ENCODE peak calls at places on chromosomes 16 and 17, in seven cellular contexts. D is cardiac muscle cell, G is right lobe of liver, K is hepatocyte, J is thoracic aorta, L is colonic mucosa, T is astrocyte. I is an unnamed sample. For H3K4me1, the result is how much of the 10 kb centered on the place peaks cover.

GRCh38 chr16:9047689-9048301 is 43.6 kb upstream of the HAPSTR1 start:
- DNase-seq in D (peak), G (peak), K (peak), J (peak), L (peak), T (peak), I (peak)

GRCh38 chr17:32103476-32104113 is 38.7 kb upstream of the RHOT1 start:
- DNase-seq in D (peak), G (no peak), K (no peak), J (no peak), L (no peak), T (peak), I (no peak)

GRCh38 chr17:65519471-65519870 is 42.0 kb downstream of the AXIN2 start:
- DNase-seq in D (no peak), G (no peak), K (no peak), J (no peak), L (no peak), T (peak), I (no peak)

GRCh38 chr17:35700157-35700556 is 31.3 kb upstream of the RASL10B start:
- DNase-seq in D (no peak), G (no peak), K (no peak), J (peak), L (no peak), T (no peak), I (no peak)

GRCh38 chr17:17496189-17497064 is at the start of gene RASD1:
- DNase-seq in D (peak), G (peak), K (peak), J (peak), L (peak), T (peak), I (no peak)

GRCh38 chr17:50468120-50469004 is at the start of gene CHAD:
- DNase-seq in D (peak), G (no peak), K (no peak), J (no peak), L (peak), T (no peak), I (no peak)

GRCh38 chr17:55304171-55304859 is 39.6 kb downstream of the HLF start:
- DNase-seq in D (no peak), G (no peak), K (no peak), J (no peak), L (no peak), T (no peak), I (no peak)

GRCh38 chr16:67594956-67595355 is 32.6 kb downstream of the CTCF start:
- DNase-seq in D (peak), G (no peak), K (peak), J (no peak), L (no peak), T (peak), I (no peak)

GRCh38 chr17:55641559-55642160 is 81.0 kb downstream of the TMEM100 start:
- DNase-seq in D (peak), G (peak), K (peak), J (no peak), L (peak), T (peak), I (no peak)

GRCh38 chr17:57930239-57930638 is 25.0 kb downstream of the CUEDC1 start:
- DNase-seq in D (no peak), G (no peak), K (no peak), J (no peak), L (no peak), T (no peak), I (no peak)

GRCh38 chr17:32732296-32732642 is 144.7 kb downstream of the MYO1D start:
- DNase-seq in D (no peak), G (no peak), K (no peak), J (no peak), L (no peak), T (no peak), I (no peak)

GRCh38 chr16:29649560-29650494 is 13.2 kb upstream of the SPN start:
- DNase-seq in D (no peak), G (no peak), K (no peak), J (no peak), L (no peak), T (no peak), I (no peak)

GRCh38 chr16:79110242-79110641 is 490.3 kb downstream of the MAF start:
- DNase-seq in D (no peak), G (no peak), K (no peak), J (no peak), L (no peak), T (no peak), I (no peak)

GRCh38 chr17:61581611-61582349 is 9.2 kb downstream of the NACA2 start:
- DNase-seq in D (no peak), G (no peak), K (no peak), J (no peak), L (no peak), T (no peak), I (no peak)

GRCh38 chr16:85626191-85626951 is 13.2 kb downstream of the GSE1 start:
- DNase-seq in D (no peak), G (no peak), K (no peak), J (no peak), L (no peak), T (no peak), I (no peak)

GRCh38 chr16:77297996-77298637 is 98.9 kb downstream of the SYCE1L start:
- DNase-seq in D (peak), G (no peak), K (no peak), J (no peak), L (no peak), T (peak), I (no peak)

GRCh38 chr17:58268774-58269556 is 11.8 kb downstream of the MPO start:
- DNase-seq in D (no peak), G (no peak), K (no peak), J (no peak), L (no peak), T (no peak), I (no peak)

GRCh38 chr17:76337413-76337777 is 16.3 kb downstream of the PRPSAP1 start:
- DNase-seq in D (no peak), G (no peak), K (no peak), J (no peak), L (no peak), T (peak), I (no peak)

GRCh38 chr17:48907713-48908046 is 527 bp upstream of the UBE2Z start:
- DNase-seq in D (peak), G (no peak), K (peak), J (no peak), L (no peak), T (peak), I (no peak)

GRCh38 chr17:82320956-82321927 is 3.8 kb upstream of the CD7 start:
- DNase-seq in D (peak), G (no peak), K (no peak), J (no peak), L (no peak), T (no peak), I (no peak)

GRCh38 chr16:13018026-13018425 is 116.6 kb downstream of the SHISA9 start:
- DNase-seq in D (no peak), G (no peak), K (no peak), J (no peak), L (no peak), T (no peak), I (no peak)

GRCh38 chr17:74523308-74523707 is 8.0 kb downstream of the CD300LB start:
- DNase-seq in D (no peak), G (no peak), K (no peak), J (no peak), L (peak), T (no peak), I (no peak)

GRCh38 chr17:70110443-70110880 is 35.4 kb downstream of the KCNJ16 start:
- DNase-seq in D (peak), G (peak), K (peak), J (no peak), L (no peak), T (peak), I (no peak)

DNA sequence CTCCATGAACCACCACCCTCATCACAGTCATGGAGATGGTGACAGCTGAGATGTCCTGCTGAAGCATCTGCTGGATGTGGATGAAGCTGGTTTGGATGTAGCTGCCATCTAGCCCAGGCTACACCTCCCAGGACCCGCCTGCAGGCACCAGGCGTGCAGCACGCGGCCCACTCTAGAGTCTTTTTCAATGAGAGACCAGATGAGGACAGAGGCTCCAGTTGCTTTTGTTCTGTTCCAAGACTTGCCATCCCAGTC is 102.1 kb downstream of the ZNF778 start:
- DNase-seq in D (no peak), G (no peak), K (no peak), J (no peak), L (no peak), T (no peak), I (no peak)
- H3K4me1 ChIP-seq in D (half or more), G (under half), K (under half), J (under half), L (under half), T (half or more), I (under half)

GRCh38 chr17:45233423-45233924 is 11.8 kb downstream of the FMNL1 start:
- DNase-seq in D (no peak), G (no peak), K (no peak), J (no peak), L (no peak), T (no peak), I (no peak)
- H3K4me1 ChIP-seq in D (under half), G (under half), K (under half), J (under half), L (under half), T (under half), I (under half)

GRCh38 chr16:73063854-73064226 is 15.9 kb upstream of the ZFHX3 start:
- DNase-seq in D (no peak), G (no peak), K (no peak), J (no peak), L (no peak), T (no peak), I (no peak)
- H3K4me1 ChIP-seq in D (under half), G (under half), K (half or more), J (under half), L (under half), T (half or more), I (under half)

GRCh38 chr17:16417399-16417798 is 2.0 kb downstream of the TRPV2 start:
- DNase-seq in D (no peak), G (no peak), K (no peak), J (no peak), L (no peak), T (no peak), I (no peak)

GRCh38 chr17:16419074-16419928 is 3.9 kb downstream of the TRPV2 start:
- DNase-seq in D (peak), G (no peak), K (peak), J (no peak), L (no peak), T (peak), I (no peak)

GRCh38 chr17:16418684-16419066 is 3.3 kb downstream of the TRPV2 start:
- DNase-seq in D (no peak), G (no peak), K (peak), J (no peak), L (no peak), T (no peak), I (no peak)

GRCh38 chr17:16417896-16418683 is 2.7 kb downstream of the TRPV2 start:
- DNase-seq in D (peak), G (no peak), K (peak), J (no peak), L (no peak), T (peak), I (no peak)

DNA sequence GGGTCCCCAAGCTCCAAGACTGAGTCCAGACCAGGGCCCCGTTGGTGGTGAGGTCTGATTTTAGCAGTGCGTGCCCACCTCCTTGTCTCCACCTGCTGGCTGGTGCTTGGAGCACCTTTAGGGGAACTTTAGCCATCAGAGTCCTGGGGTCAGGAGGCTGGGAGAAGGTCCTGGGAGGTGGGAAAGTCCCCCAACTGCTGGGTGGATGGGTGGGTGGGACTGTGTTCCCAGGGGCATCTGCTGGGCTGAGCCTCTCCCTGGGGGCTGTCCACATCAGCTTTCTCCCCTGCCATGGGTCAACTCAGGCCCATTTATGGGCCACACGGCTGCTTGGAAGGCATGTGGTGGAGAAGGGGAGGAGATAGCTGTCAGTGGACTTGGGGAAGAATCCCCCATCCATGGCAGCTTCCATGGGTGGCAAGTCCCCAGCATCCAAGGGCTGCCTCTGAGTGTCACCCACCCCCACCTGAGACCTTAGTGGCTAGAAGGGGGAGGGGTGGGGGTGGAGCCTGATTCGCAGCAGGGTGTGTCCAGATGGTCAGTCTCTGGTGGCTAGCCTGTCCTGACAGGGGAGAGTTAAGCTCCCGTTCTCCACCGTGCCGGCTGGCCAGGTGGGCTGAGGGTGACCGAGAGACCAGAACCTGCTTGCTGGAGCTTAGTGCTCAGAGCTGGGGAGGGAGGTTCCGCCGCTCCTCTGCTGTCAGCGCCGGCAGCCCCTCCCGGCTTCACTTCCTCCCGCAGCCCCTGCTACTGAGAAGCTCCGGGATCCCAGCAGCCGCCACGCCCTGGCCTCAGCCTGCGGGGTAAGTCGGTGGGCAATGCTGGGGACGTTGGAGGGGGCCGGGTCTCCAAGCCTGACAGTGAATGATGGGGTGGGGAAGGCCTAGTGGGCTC is at the start of gene TRPV2:
- DNase-seq in D (no peak), G (peak), K (peak), J (no peak), L (peak), T (no peak), I (no peak)
- H3K4me1 ChIP-seq in D (under half), G (under half), K (under half), J (under half), L (under half), T (under half), I (under half)

GRCh38 chr17:73309727-73310555 is 1.9 kb downstream of the CDC42EP4 start:
- DNase-seq in D (no peak), G (peak), K (peak), J (no peak), L (peak), T (no peak), I (no peak)
- H3K4me1 ChIP-seq in D (under half), G (under half), K (under half), J (under half), L (under half), T (under half), I (under half)

DNA sequence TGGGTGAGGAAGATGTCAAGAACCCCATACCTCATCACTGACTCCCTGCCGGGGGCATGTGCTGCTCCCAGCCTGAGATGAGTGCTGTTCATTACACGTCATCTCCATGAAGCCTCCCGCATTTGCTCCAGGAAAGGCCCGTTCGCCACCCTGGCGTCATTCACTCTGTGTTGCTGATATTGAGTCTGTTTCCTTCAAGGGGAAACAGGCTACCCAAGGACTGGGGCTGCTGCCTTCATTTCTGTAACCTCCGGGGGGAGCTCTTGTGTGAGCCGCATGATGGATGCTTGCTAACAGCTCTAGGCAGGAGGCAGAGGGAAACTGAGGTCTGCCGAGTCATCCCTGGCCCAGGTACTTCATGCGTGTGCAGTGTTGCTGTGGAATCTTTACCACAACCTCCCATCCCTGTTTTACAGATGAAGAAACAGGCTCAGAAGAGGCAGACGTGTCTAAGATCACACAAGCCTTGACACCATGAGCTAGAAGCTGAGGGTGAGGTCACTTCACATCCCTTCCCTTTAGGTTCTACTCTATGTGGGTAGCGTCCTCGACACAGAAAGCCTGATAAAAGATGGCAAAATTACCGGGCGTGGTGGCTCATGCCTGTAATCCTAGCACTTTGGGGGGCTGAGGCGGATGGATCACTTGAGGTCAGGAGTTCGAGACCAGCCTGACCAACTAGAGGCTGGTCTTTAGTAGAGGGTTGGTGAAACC is 3.5 kb upstream of the ARMC5 start:
- DNase-seq in D (peak), G (no peak), K (no peak), J (no peak), L (no peak), T (no peak), I (no peak)
- H3K4me1 ChIP-seq in D (under half), G (half or more), K (under half), J (half or more), L (under half), T (half or more), I (under half)

GRCh38 chr17:8121531-8122390 is 2.1 kb downstream of the HES7 start:
- DNase-seq in D (peak), G (no peak), K (peak), J (no peak), L (peak), T (peak), I (no peak)
- H3K4me1 ChIP-seq in D (under half), G (half or more), K (under half), J (half or more), L (half or more), T (half or more), I (under half)

GRCh38 chr16:2160915-2161551 is 5.5 kb downstream of the TRAF7 start:
- DNase-seq in D (peak), G (no peak), K (no peak), J (no peak), L (peak), T (peak), I (no peak)

GRCh38 chr16:2163211-2163881 is 7.8 kb downstream of the TRAF7 start:
- DNase-seq in D (no peak), G (no peak), K (peak), J (no peak), L (peak), T (no peak), I (no peak)

GRCh38 chr16:2159052-2159838 is 3.7 kb downstream of the TRAF7 start:
- DNase-seq in D (peak), G (peak), K (no peak), J (no peak), L (peak), T (peak), I (no peak)

GRCh38 chr16:2162676-2163118 is 7.1 kb downstream of the TRAF7 start:
- DNase-seq in D (no peak), G (no peak), K (peak), J (no peak), L (peak), T (no peak), I (no peak)

DNA sequence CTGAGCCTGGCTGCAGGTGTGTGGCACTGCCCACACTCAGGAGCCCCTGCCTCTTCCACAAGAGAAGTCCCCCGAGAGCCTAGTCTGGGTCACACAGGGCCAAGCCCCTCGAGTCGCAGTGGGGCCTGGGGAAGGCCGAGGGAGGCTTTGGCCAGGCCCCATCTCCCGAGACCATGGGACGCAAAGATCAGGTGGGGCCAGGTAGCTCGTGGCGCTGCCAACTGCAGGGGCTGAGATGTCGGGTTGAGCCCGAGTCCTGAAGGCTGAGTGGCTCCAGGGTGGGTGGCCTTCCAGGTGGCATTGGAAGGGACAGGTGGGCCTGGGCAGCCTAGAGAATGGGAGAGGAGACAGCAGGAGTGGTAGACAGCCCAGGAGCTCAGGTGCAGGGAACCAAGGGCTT is 6.3 kb downstream of the TRAF7 start:
- DNase-seq in D (no peak), G (no peak), K (no peak), J (no peak), L (no peak), T (no peak), I (no peak)
- H3K4me1 ChIP-seq in D (under half), G (half or more), K (under half), J (under half), L (under half), T (under half), I (under half)

GRCh38 chr16:89314357-89314756 is 96.9 kb downstream of the ZNF778 start:
- DNase-seq in D (no peak), G (no peak), K (no peak), J (no peak), L (no peak), T (no peak), I (no peak)
- H3K4me1 ChIP-seq in D (under half), G (under half), K (under half), J (under half), L (under half), T (under half), I (under half)

GRCh38 chr16:88441460-88441859 is 11.6 kb upstream of the ZFPM1 start:
- DNase-seq in D (no peak), G (no peak), K (no peak), J (no peak), L (no peak), T (no peak), I (no peak)
- H3K4me1 ChIP-seq in D (under half), G (under half), K (under half), J (under half), L (under half), T (under half), I (under half)

I was measured in iPS DF 6.9.